ENCODE peak calls at places on chromosomes 5 and 9, in four cellular contexts. K is HCT116; Z is transverse colon; U is CD8-positive, alpha-beta T cell. T is an unnamed sample. For H3K4me1, the result is how much of the 10 kb centered on the place peaks cover.

GRCh38 chr9:133333011-133333410 is 3.0 kb downstream of the SURF6 start:
- DNase-seq in Z (no peak), K (no peak), U (no peak), T (no peak)

GRCh38 chr5:55021465-55021864 is 2.6 kb upstream of the GZMK start:
- DNase-seq in K (no peak), Z (no peak), U (no peak), T (no peak)

GRCh38 chr5:151596839-151597539 is 5.9 kb upstream of the FAT2 start:
- DNase-seq in Z (no peak), K (no peak), U (no peak), T (peak)

GRCh38 chr5:58724992-58725391 is 142.1 kb downstream of the RAB3C start:
- DNase-seq in K (no peak), Z (no peak), U (no peak), T (no peak)

GRCh38 chr5:88833371-88834107 is 49.4 kb downstream of the MEF2C start:
- DNase-seq in K (no peak), Z (peak), U (no peak), T (no peak)

GRCh38 chr5:125349432-125349831 is 603.0 kb upstream of the ZNF608 start:
- DNase-seq in U (no peak), Z (no peak), K (no peak), T (no peak)

GRCh38 chr5:32880781-32881180 is 169.7 kb downstream of the NPR3 start:
- DNase-seq in K (no peak), U (no peak), Z (no peak), T (no peak)

GRCh38 chr9:33263936-33264472 is 504 bp downstream of the BAG1 start:
- DNase-seq in U (no peak), Z (peak), K (no peak), T (no peak)

GRCh38 chr9:79551586-79551985 is 20.2 kb upstream of the TLE4 start:
- DNase-seq in K (no peak), U (no peak), Z (no peak), T (no peak)

GRCh38 chr9:87909310-87910041 is 8.3 kb upstream of the SPATA31C1 start:
- DNase-seq in Z (peak), U (no peak), K (peak), T (no peak)

GRCh38 chr5:1004598-1005361 is 3.8 kb upstream of the NKD2 start:
- DNase-seq in Z (peak), U (peak), K (no peak), T (no peak)

GRCh38 chr5:121189569-121190305 is 661.9 kb upstream of the FTMT start:
- DNase-seq in Z (no peak), U (no peak), K (no peak), T (no peak)

GRCh38 chr9:37034320-37034937 is 361 bp upstream of the PAX5 start:
- DNase-seq in Z (peak), U (no peak), K (no peak), T (no peak)

GRCh38 chr5:124557761-124558160 is 188.7 kb downstream of the ZNF608 start:
- DNase-seq in U (no peak), Z (no peak), K (no peak), T (no peak)

GRCh38 chr5:33321026-33321425 is 119.7 kb upstream of the TARS1 start:
- DNase-seq in U (no peak), Z (no peak), K (no peak), T (peak)

GRCh38 chr5:87103616-87104287 is 163.9 kb upstream of the RASA1 start:
- DNase-seq in K (no peak), U (no peak), Z (no peak), T (no peak)

GRCh38 chr5:673837-674629 is 19.1 kb downstream of the TPPP start:
- DNase-seq in Z (no peak), K (no peak), U (peak), T (no peak)

GRCh38 chr5:65394078-65394477 is 87.6 kb downstream of the ADAMTS6 start:
- DNase-seq in Z (peak), K (no peak), U (no peak), T (no peak)

GRCh38 chr9:6733831-6734230 is 23.9 kb upstream of the KDM4C start:
- DNase-seq in K (no peak), Z (no peak), U (no peak), T (no peak)

GRCh38 chr5:143094087-143094511 is 309.4 kb downstream of the NR3C1 start:
- DNase-seq in K (no peak), U (no peak), Z (no peak), T (no peak)

GRCh38 chr9:78103971-78104433 is 72.4 kb upstream of the GNAQ start:
- DNase-seq in Z (no peak), K (no peak), U (no peak), T (peak)

GRCh38 chr9:72383978-72384709 is 19.1 kb upstream of the ZFAND5 start:
- DNase-seq in K (no peak), U (no peak), Z (no peak), T (peak)

GRCh38 chr9:106697799-106698591 is 165.0 kb upstream of the ZNF462 start:
- DNase-seq in U (no peak), Z (peak), K (no peak), T (peak)

GRCh38 chr9:110842169-110842568 is 173.6 kb downstream of the MUSK start:
- DNase-seq in U (no peak), Z (no peak), K (peak), T (no peak)

GRCh38 chr9:113541019-113541900 is 77.7 kb downstream of the RGS3 start:
- DNase-seq in Z (peak), U (no peak), K (peak), T (no peak)

GRCh38 chr5:32562841-32563240 is 22.5 kb upstream of the SUB1 start:
- DNase-seq in U (no peak), K (no peak), Z (no peak), T (no peak)

GRCh38 chr5:3197699-3198098 is 397.9 kb upstream of the IRX1 start:
- DNase-seq in K (no peak), Z (no peak), U (no peak), T (no peak)

GRCh38 chr9:132545578-132545977 is 36.8 kb upstream of the BARHL1 start:
- DNase-seq in K (no peak), Z (no peak), U (no peak), T (no peak)

GRCh38 chr9:109817846-109818472 is 38.0 kb downstream of the PALM2AKAP2 start:
- DNase-seq in K (peak), U (no peak), Z (peak), T (peak)

GRCh38 chr9:27090716-27091115 is 18.3 kb upstream of the TEK start:
- DNase-seq in K (no peak), U (no peak), Z (no peak), T (no peak)

GRCh38 chr9:81174023-81174422 is 515.3 kb downstream of the TLE1 start:
- DNase-seq in K (no peak), U (no peak), Z (no peak), T (no peak)

GRCh38 chr5:110588241-110588962 is 138.1 kb downstream of the TMEM232 start:
- DNase-seq in U (no peak), Z (no peak), K (no peak), T (no peak)

GRCh38 chr5:131787736-131788135 is 9.1 kb downstream of the FNIP1 start:
- DNase-seq in U (no peak), K (no peak), Z (no peak), T (no peak)

GRCh38 chr5:157808043-157808442 is 50.9 kb downstream of the CLINT1 start:
- DNase-seq in Z (no peak), U (no peak), K (no peak), T (no peak)

GRCh38 chr5:119077444-119077843 is 6.6 kb downstream of the DMXL1 start:
- DNase-seq in Z (no peak), K (no peak), U (no peak), T (no peak)
- H3K4me1 ChIP-seq in Z (half or more), K (under half), U (under half), T (under half)

GRCh38 chr5:6715758-6716633 is 2.8 kb downstream of the TENT4A start:
- DNase-seq in Z (no peak), K (no peak), U (peak), T (no peak)
- H3K4me3 ChIP-seq in Z (peak), K (peak), U (peak), T (peak)

GRCh38 chr5:179824745-179825112 is 4.0 kb downstream of the SQSTM1 start:
- DNase-seq in Z (no peak), U (no peak), K (no peak), T (no peak)

GRCh38 chr5:179828756-179829421 is 8.2 kb downstream of the SQSTM1 start:
- DNase-seq in U (no peak), Z (no peak), K (no peak), T (no peak)

GRCh38 chr5:179829732-179830435 is 9.2 kb downstream of the SQSTM1 start:
- DNase-seq in Z (no peak), K (no peak), U (no peak), T (no peak)

GRCh38 chr5:179825655-179826182 is 5.0 kb downstream of the SQSTM1 start:
- DNase-seq in K (no peak), Z (peak), U (no peak), T (no peak)

DNA sequence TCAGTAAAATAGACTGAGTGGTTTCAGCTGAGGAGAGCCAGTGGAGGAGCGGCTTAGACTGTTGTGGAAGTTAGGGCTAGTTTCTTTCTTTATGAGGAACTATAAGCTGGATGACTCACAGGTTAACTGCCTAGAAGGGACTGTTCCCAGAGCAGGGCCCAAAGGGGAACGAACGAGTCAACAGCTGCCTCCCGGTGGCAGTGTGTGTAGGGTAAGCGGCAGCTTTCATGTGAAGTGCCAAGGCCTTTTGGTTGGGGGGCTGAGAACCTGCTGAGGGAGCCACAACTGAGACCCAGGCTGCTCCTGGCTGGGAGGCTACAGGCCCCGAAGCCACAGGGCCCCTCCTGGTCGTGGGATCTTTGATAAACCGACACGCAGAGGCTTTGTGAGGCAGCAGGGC is 7.0 kb downstream of the SQSTM1 start:
- DNase-seq in Z (peak), U (no peak), K (no peak), T (no peak)
- TF ChIP-seq CTCF in Z (no peak), U (no peak), K (no peak), T (no peak)

DNA sequence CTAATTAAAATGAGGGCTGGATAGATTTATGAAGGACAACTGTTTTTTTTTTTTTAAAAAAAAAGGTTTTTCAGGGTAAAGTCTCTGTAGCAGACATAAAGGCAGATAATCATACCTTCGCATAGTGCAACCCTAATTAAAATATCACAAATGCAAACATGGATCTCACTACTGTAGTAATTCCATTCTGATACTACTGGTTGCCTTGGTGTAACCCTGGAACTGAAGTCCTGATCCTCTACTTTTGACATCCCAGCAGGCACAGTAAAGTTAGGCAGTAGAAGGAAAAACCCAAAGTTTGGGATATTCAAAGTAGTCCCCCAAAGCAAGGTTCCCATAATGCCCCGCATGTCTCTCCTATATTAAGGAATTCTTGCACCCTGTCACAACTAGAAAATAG is 19.6 kb downstream of the RFX3 start:
- DNase-seq in U (no peak), Z (no peak), K (no peak), T (no peak)
- H3K4me1 ChIP-seq in U (under half), Z (under half), K (under half), T (under half)

GRCh38 chr9:129145316-129145715 is 32.7 kb downstream of the IER5L start:
- DNase-seq in Z (no peak), K (no peak), U (no peak), T (no peak)

GRCh38 chr9:129148463-129149204 is 29.4 kb downstream of the IER5L start:
- DNase-seq in Z (no peak), K (no peak), U (no peak), T (no peak)

GRCh38 chr9:129145841-129146292 is 32.2 kb downstream of the IER5L start:
- DNase-seq in Z (no peak), K (no peak), U (no peak), T (no peak)

GRCh38 chr9:129149442-129149841 is 28.6 kb downstream of the IER5L start:
- DNase-seq in U (no peak), Z (no peak), K (no peak), T (no peak)

DNA sequence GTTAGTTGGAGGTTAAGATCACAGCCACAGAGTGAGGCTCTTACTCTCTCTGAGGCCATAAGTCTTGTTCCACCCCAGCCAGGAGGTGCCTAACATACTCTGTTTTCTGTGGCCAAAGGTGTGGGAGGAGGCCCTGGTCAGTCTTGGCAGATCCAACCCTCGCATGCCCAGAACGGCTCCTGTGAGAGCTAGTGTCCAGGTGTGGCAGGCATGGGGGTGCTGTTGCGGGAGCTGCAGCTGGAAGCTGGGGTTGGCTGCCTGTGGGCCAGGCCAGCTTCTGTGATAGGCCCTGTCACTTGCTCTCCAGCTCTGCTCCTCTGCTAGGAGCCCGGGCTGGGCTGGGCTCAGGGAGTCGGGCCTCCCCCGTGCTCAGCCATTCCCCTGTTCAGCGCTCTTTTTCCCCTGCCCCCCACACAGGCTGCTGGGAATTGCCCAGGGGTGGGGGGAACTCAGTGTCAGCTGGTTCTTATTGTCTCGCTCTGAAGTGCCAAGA is 31.6 kb downstream of the IER5L start:
- DNase-seq in U (no peak), Z (no peak), K (no peak), T (peak)
- H3K4me3 ChIP-seq in U (no peak), Z (no peak), K (no peak), T (no peak)